ENCODE peak calls at places on chromosome 20, in ten cellular contexts. One of them, this sample, is unnamed.

GRCh38 chr20:40797425-40797824 is 108.4 kb upstream of the MAFB start:
- DNase-seq in neural progenitor cell: peak
- DNase-seq in Peyer's patch: no peak
- DNase-seq in cardiac fibroblast: peak
- DNase-seq in cardiac muscle cell: peak
- DNase-seq in body of pancreas: no peak
- DNase-seq in bronchial epithelial cell: peak
- DNase-seq in fibroblast of lung: peak
- DNase-seq in CD8-positive, alpha-beta T cell: no peak
- DNase-seq in natural killer cell: no peak
- DNase-seq in this sample: no peak

GRCh38 chr20:19895761-19896160 is 121.4 kb upstream of the NAA20 start:
- DNase-seq in natural killer cell: no peak
- DNase-seq in cardiac fibroblast: no peak
- DNase-seq in CD8-positive, alpha-beta T cell: no peak
- DNase-seq in body of pancreas: no peak
- DNase-seq in Peyer's patch: no peak
- DNase-seq in cardiac muscle cell: no peak
- DNase-seq in bronchial epithelial cell: no peak
- DNase-seq in neural progenitor cell: no peak
- DNase-seq in fibroblast of lung: no peak
- DNase-seq in this sample: no peak

GRCh38 chr20:57210911-57211280 is 55.5 kb downstream of the BMP7 start:
- DNase-seq in fibroblast of lung: no peak
- DNase-seq in neural progenitor cell: no peak
- DNase-seq in cardiac fibroblast: no peak
- DNase-seq in Peyer's patch: no peak
- DNase-seq in natural killer cell: no peak
- DNase-seq in body of pancreas: no peak
- DNase-seq in bronchial epithelial cell: no peak
- DNase-seq in cardiac muscle cell: no peak
- DNase-seq in CD8-positive, alpha-beta T cell: no peak
- DNase-seq in this sample: no peak

GRCh38 chr20:44069203-44069931 is 117.6 kb downstream of the JPH2 start:
- DNase-seq in body of pancreas: no peak
- DNase-seq in natural killer cell: peak
- DNase-seq in cardiac muscle cell: peak
- DNase-seq in fibroblast of lung: peak
- DNase-seq in bronchial epithelial cell: no peak
- DNase-seq in CD8-positive, alpha-beta T cell: peak
- DNase-seq in Peyer's patch: no peak
- DNase-seq in cardiac fibroblast: no peak
- DNase-seq in neural progenitor cell: no peak
- DNase-seq in this sample: no peak

GRCh38 chr20:4563534-4563933 is 158.2 kb upstream of the PRND start:
- DNase-seq in fibroblast of lung: peak
- DNase-seq in Peyer's patch: no peak
- DNase-seq in natural killer cell: no peak
- DNase-seq in body of pancreas: no peak
- DNase-seq in bronchial epithelial cell: peak
- DNase-seq in neural progenitor cell: peak
- DNase-seq in cardiac fibroblast: peak
- DNase-seq in CD8-positive, alpha-beta T cell: no peak
- DNase-seq in cardiac muscle cell: peak
- DNase-seq in this sample: no peak

GRCh38 chr20:36274248-36274841 is 31.8 kb upstream of the DLGAP4 start:
- DNase-seq in cardiac muscle cell: no peak
- DNase-seq in bronchial epithelial cell: no peak
- DNase-seq in CD8-positive, alpha-beta T cell: no peak
- DNase-seq in natural killer cell: no peak
- DNase-seq in Peyer's patch: no peak
- DNase-seq in body of pancreas: no peak
- DNase-seq in cardiac fibroblast: no peak
- DNase-seq in fibroblast of lung: no peak
- DNase-seq in neural progenitor cell: peak
- DNase-seq in this sample: no peak

GRCh38 chr20:60349418-60349817 is 391.2 kb downstream of the CDH26 start:
- DNase-seq in bronchial epithelial cell: no peak
- DNase-seq in cardiac muscle cell: no peak
- DNase-seq in Peyer's patch: no peak
- DNase-seq in CD8-positive, alpha-beta T cell: no peak
- DNase-seq in fibroblast of lung: no peak
- DNase-seq in natural killer cell: no peak
- DNase-seq in body of pancreas: no peak
- DNase-seq in cardiac fibroblast: no peak
- DNase-seq in neural progenitor cell: no peak
- DNase-seq in this sample: no peak

GRCh38 chr20:59439243-59439642 is 138.8 kb downstream of the EDN3 start:
- DNase-seq in cardiac muscle cell: no peak
- DNase-seq in bronchial epithelial cell: no peak
- DNase-seq in fibroblast of lung: no peak
- DNase-seq in Peyer's patch: no peak
- DNase-seq in neural progenitor cell: no peak
- DNase-seq in CD8-positive, alpha-beta T cell: no peak
- DNase-seq in cardiac fibroblast: no peak
- DNase-seq in body of pancreas: no peak
- DNase-seq in natural killer cell: no peak
- DNase-seq in this sample: no peak

GRCh38 chr20:8796088-8796665 is 272.7 kb upstream of the PLCB4 start:
- DNase-seq in body of pancreas: no peak
- DNase-seq in Peyer's patch: no peak
- DNase-seq in cardiac muscle cell: peak
- DNase-seq in fibroblast of lung: peak
- DNase-seq in natural killer cell: no peak
- DNase-seq in neural progenitor cell: no peak
- DNase-seq in CD8-positive, alpha-beta T cell: no peak
- DNase-seq in cardiac fibroblast: peak
- DNase-seq in bronchial epithelial cell: no peak
- DNase-seq in this sample: no peak

GRCh38 chr20:8798505-8798904 is 270.4 kb upstream of the PLCB4 start:
- DNase-seq in natural killer cell: no peak
- DNase-seq in Peyer's patch: no peak
- DNase-seq in cardiac muscle cell: peak
- DNase-seq in fibroblast of lung: peak
- DNase-seq in CD8-positive, alpha-beta T cell: no peak
- DNase-seq in neural progenitor cell: no peak
- DNase-seq in body of pancreas: no peak
- DNase-seq in cardiac fibroblast: peak
- DNase-seq in bronchial epithelial cell: no peak
- DNase-seq in this sample: no peak

GRCh38 chr20:8803065-8803464 is 265.8 kb upstream of the PLCB4 start:
- DNase-seq in neural progenitor cell: no peak
- DNase-seq in fibroblast of lung: no peak
- DNase-seq in bronchial epithelial cell: no peak
- DNase-seq in Peyer's patch: no peak
- DNase-seq in CD8-positive, alpha-beta T cell: no peak
- DNase-seq in body of pancreas: no peak
- DNase-seq in cardiac muscle cell: peak
- DNase-seq in natural killer cell: no peak
- DNase-seq in cardiac fibroblast: peak
- DNase-seq in this sample: no peak

GRCh38 chr20:8801686-8802085 is 267.2 kb upstream of the PLCB4 start:
- DNase-seq in bronchial epithelial cell: no peak
- DNase-seq in CD8-positive, alpha-beta T cell: no peak
- DNase-seq in cardiac muscle cell: no peak
- DNase-seq in body of pancreas: no peak
- DNase-seq in neural progenitor cell: no peak
- DNase-seq in Peyer's patch: no peak
- DNase-seq in fibroblast of lung: no peak
- DNase-seq in natural killer cell: no peak
- DNase-seq in cardiac fibroblast: no peak
- DNase-seq in this sample: no peak

DNA sequence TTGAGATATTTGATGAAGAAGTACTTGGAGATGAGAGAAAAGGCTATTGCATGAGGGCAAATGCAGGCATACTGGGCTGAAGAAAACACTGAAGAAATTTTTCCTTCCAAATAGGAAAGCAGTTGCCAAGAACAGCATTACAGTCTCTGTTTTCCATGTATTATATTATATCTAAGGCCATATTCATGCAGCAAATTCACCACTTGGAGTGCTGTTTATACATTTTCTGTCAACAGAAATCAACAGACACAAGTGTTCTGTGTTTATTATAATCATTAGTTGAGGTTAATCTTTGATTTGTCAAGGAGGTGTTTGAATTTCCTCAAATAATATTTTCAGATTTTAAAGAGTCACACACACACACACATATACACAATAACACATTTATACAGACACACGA is 268.8 kb upstream of the PLCB4 start:
- DNase-seq in natural killer cell: no peak
- DNase-seq in neural progenitor cell: no peak
- DNase-seq in Peyer's patch: no peak
- DNase-seq in CD8-positive, alpha-beta T cell: no peak
- DNase-seq in fibroblast of lung: no peak
- DNase-seq in body of pancreas: no peak
- DNase-seq in cardiac muscle cell: no peak
- DNase-seq in cardiac fibroblast: peak
- DNase-seq in bronchial epithelial cell: no peak
- DNase-seq in this sample: no peak
- TF ChIP-seq CTCF in natural killer cell: no peak
- TF ChIP-seq CTCF in neural progenitor cell: no peak
- TF ChIP-seq CTCF in Peyer's patch: no peak
- TF ChIP-seq CTCF in CD8-positive, alpha-beta T cell: no peak
- TF ChIP-seq CTCF in fibroblast of lung: peak
- TF ChIP-seq CTCF in body of pancreas: no peak
- TF ChIP-seq CTCF in cardiac muscle cell: no peak
- TF ChIP-seq CTCF in cardiac fibroblast: no peak
- TF ChIP-seq CTCF in bronchial epithelial cell: no peak
- TF ChIP-seq CTCF in this sample: no peak

GRCh38 chr20:51604851-51605250 is 62.3 kb upstream of the NFATC2 start:
- DNase-seq in body of pancreas: no peak
- DNase-seq in cardiac fibroblast: no peak
- DNase-seq in neural progenitor cell: no peak
- DNase-seq in cardiac muscle cell: no peak
- DNase-seq in fibroblast of lung: no peak
- DNase-seq in natural killer cell: no peak
- DNase-seq in Peyer's patch: no peak
- DNase-seq in CD8-positive, alpha-beta T cell: no peak
- DNase-seq in bronchial epithelial cell: no peak
- DNase-seq in this sample: no peak
- TF ChIP-seq CTCF in body of pancreas: no peak
- TF ChIP-seq CTCF in cardiac fibroblast: no peak
- TF ChIP-seq CTCF in neural progenitor cell: no peak
- TF ChIP-seq CTCF in cardiac muscle cell: no peak
- TF ChIP-seq CTCF in fibroblast of lung: no peak
- TF ChIP-seq CTCF in natural killer cell: no peak
- TF ChIP-seq CTCF in Peyer's patch: no peak
- TF ChIP-seq CTCF in CD8-positive, alpha-beta T cell: no peak
- TF ChIP-seq CTCF in bronchial epithelial cell: no peak
- TF ChIP-seq CTCF in this sample: no peak

DNA sequence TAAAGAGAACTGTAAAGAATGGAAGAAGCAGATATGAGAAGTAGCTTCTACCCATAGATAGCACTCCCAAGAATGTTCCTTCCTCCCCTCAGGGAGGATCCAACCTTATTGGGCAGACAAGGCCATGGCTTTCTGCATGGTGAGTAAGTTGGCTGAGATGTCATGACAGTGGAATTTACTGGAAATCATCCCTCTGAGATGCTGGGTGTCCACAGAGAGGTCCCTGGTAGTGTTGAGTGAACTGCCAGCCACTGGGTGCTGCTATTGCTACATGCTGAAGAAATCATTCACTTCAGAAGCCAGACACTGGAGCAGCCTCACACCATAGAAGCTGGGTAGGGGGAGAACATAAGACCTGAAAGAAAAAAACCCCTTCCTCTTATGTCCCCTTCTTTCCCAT is 46.4 kb upstream of the FERMT1 start:
- DNase-seq in fibroblast of lung: no peak
- DNase-seq in natural killer cell: no peak
- DNase-seq in CD8-positive, alpha-beta T cell: no peak
- DNase-seq in Peyer's patch: no peak
- DNase-seq in body of pancreas: no peak
- DNase-seq in cardiac muscle cell: peak
- DNase-seq in neural progenitor cell: no peak
- DNase-seq in cardiac fibroblast: peak
- DNase-seq in bronchial epithelial cell: peak
- DNase-seq in this sample: no peak
- TF ChIP-seq CTCF in fibroblast of lung: no peak
- TF ChIP-seq CTCF in natural killer cell: no peak
- TF ChIP-seq CTCF in CD8-positive, alpha-beta T cell: no peak
- TF ChIP-seq CTCF in Peyer's patch: no peak
- TF ChIP-seq CTCF in body of pancreas: no peak
- TF ChIP-seq CTCF in cardiac muscle cell: peak
- TF ChIP-seq CTCF in neural progenitor cell: peak
- TF ChIP-seq CTCF in cardiac fibroblast: peak
- TF ChIP-seq CTCF in bronchial epithelial cell: peak
- TF ChIP-seq CTCF in this sample: no peak

GRCh38 chr20:22532598-22532997 is 51.8 kb downstream of the FOXA2 start:
- DNase-seq in bronchial epithelial cell: no peak
- DNase-seq in cardiac fibroblast: no peak
- DNase-seq in cardiac muscle cell: no peak
- DNase-seq in fibroblast of lung: no peak
- DNase-seq in CD8-positive, alpha-beta T cell: no peak
- DNase-seq in neural progenitor cell: no peak
- DNase-seq in body of pancreas: no peak
- DNase-seq in Peyer's patch: no peak
- DNase-seq in natural killer cell: no peak
- DNase-seq in this sample: no peak

GRCh38 chr20:22531756-22532155 is 52.6 kb downstream of the FOXA2 start:
- DNase-seq in body of pancreas: no peak
- DNase-seq in CD8-positive, alpha-beta T cell: no peak
- DNase-seq in Peyer's patch: no peak
- DNase-seq in cardiac fibroblast: no peak
- DNase-seq in fibroblast of lung: no peak
- DNase-seq in bronchial epithelial cell: no peak
- DNase-seq in cardiac muscle cell: no peak
- DNase-seq in natural killer cell: no peak
- DNase-seq in neural progenitor cell: no peak
- DNase-seq in this sample: no peak

GRCh38 chr20:22526512-22527012 is 57.8 kb downstream of the FOXA2 start:
- DNase-seq in neural progenitor cell: no peak
- DNase-seq in fibroblast of lung: no peak
- DNase-seq in body of pancreas: no peak
- DNase-seq in cardiac fibroblast: no peak
- DNase-seq in Peyer's patch: no peak
- DNase-seq in natural killer cell: no peak
- DNase-seq in bronchial epithelial cell: no peak
- DNase-seq in CD8-positive, alpha-beta T cell: no peak
- DNase-seq in cardiac muscle cell: no peak
- DNase-seq in this sample: no peak

GRCh38 chr20:22531056-22531615 is 53.2 kb downstream of the FOXA2 start:
- DNase-seq in natural killer cell: no peak
- DNase-seq in body of pancreas: no peak
- DNase-seq in cardiac muscle cell: no peak
- DNase-seq in bronchial epithelial cell: no peak
- DNase-seq in Peyer's patch: no peak
- DNase-seq in CD8-positive, alpha-beta T cell: no peak
- DNase-seq in neural progenitor cell: no peak
- DNase-seq in cardiac fibroblast: no peak
- DNase-seq in fibroblast of lung: no peak
- DNase-seq in this sample: no peak

DNA sequence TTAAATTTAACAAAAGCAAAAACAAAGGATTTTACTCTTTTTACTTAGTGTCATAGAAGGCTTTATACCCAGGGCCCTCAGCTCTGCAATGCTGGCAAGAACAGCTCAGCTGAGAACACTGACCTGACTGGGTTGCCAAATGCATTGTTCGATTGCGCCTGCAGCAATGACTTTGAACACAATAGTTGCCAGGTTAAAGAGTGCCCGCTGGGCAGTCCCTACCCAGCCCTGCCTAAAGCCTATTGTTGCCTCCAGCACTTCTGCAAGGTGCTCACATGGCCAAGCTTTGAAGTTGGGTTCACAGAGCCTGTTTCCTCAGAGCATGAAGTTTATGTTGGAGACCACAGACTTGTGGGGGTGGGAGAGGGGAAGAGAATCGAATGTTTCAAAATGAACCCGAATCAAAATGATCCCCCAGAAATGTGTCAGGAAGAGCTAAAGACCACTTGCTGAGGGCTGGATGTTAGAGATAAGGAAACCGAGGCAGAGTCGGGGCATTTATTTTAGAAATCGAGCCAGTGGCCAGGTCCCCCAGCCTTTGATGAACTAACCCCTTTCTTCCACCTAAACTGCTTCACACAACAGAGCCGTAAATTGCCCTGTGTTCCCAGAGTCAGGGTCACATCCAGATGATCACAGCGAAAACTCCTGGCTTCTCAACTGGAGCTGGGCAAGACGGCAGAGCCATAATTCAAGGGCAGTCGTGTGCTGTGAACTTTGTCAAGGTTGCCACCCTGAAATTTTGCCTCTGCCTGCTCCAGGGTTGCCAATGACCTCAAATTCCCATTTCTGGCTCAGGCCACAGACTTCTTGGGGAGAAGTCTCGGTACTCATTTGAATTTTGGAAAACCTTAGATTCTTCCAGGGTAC is 55.0 kb downstream of the FOXA2 start:
- DNase-seq in cardiac fibroblast: no peak
- DNase-seq in neural progenitor cell: no peak
- DNase-seq in CD8-positive, alpha-beta T cell: no peak
- DNase-seq in body of pancreas: no peak
- DNase-seq in bronchial epithelial cell: no peak
- DNase-seq in cardiac muscle cell: no peak
- DNase-seq in fibroblast of lung: no peak
- DNase-seq in Peyer's patch: no peak
- DNase-seq in natural killer cell: no peak
- DNase-seq in this sample: no peak
- TF ChIP-seq CTCF in cardiac fibroblast: no peak
- TF ChIP-seq CTCF in neural progenitor cell: no peak
- TF ChIP-seq CTCF in CD8-positive, alpha-beta T cell: no peak
- TF ChIP-seq CTCF in body of pancreas: no peak
- TF ChIP-seq CTCF in bronchial epithelial cell: no peak
- TF ChIP-seq CTCF in cardiac muscle cell: no peak
- TF ChIP-seq CTCF in fibroblast of lung: no peak
- TF ChIP-seq CTCF in Peyer's patch: no peak
- TF ChIP-seq CTCF in natural killer cell: no peak
- TF ChIP-seq CTCF in this sample: no peak

This sample was measured in omental fat pad.